ENCODE peak calls at places on chromosomes 5 and 9, in eight cellular contexts. One of them, this sample, is unnamed.

GRCh38 chr9:121434946-121435345 is 64.7 kb downstream of the GGTA1 start:
- DNase-seq in HAP-1: no peak
- DNase-seq in G401: no peak
- DNase-seq in A549: no peak
- DNase-seq in posterior cingulate gyrus: no peak
- DNase-seq in psoas muscle: no peak
- DNase-seq in fibroblast of the aortic adventitia: peak
- DNase-seq in stimulated activated CD8-positive, alpha-beta memory T cell treated with anti-CD3 and anti-CD28 coated beads, Interleukin-4, amount 100 ng/mL, for 24 hours: no peak
- DNase-seq in this sample: no peak

GRCh38 chr9:36847781-36848673 is 186.0 kb downstream of the PAX5 start:
- DNase-seq in A549: no peak
- DNase-seq in HAP-1: no peak
- DNase-seq in fibroblast of the aortic adventitia: no peak
- DNase-seq in stimulated activated CD8-positive, alpha-beta memory T cell treated with anti-CD3 and anti-CD28 coated beads, Interleukin-4, amount 100 ng/mL, for 24 hours: no peak
- DNase-seq in posterior cingulate gyrus: no peak
- DNase-seq in G401: no peak
- DNase-seq in psoas muscle: no peak
- DNase-seq in this sample: no peak

GRCh38 chr5:93572773-93573626 is 8.0 kb downstream of the NR2F1-AS1 start:
- DNase-seq in psoas muscle: no peak
- DNase-seq in G401: no peak
- DNase-seq in fibroblast of the aortic adventitia: peak
- DNase-seq in A549: no peak
- DNase-seq in posterior cingulate gyrus: no peak
- DNase-seq in HAP-1: no peak
- DNase-seq in stimulated activated CD8-positive, alpha-beta memory T cell treated with anti-CD3 and anti-CD28 coated beads, Interleukin-4, amount 100 ng/mL, for 24 hours: no peak
- DNase-seq in this sample: no peak

GRCh38 chr5:169768416-169768815 is 131.3 kb downstream of the DOCK2 start:
- DNase-seq in fibroblast of the aortic adventitia: no peak
- DNase-seq in G401: no peak
- DNase-seq in psoas muscle: no peak
- DNase-seq in posterior cingulate gyrus: no peak
- DNase-seq in stimulated activated CD8-positive, alpha-beta memory T cell treated with anti-CD3 and anti-CD28 coated beads, Interleukin-4, amount 100 ng/mL, for 24 hours: no peak
- DNase-seq in A549: no peak
- DNase-seq in HAP-1: no peak
- DNase-seq in this sample: no peak

GRCh38 chr5:53019320-53019719 is 30.2 kb downstream of the ITGA2 start:
- DNase-seq in A549: peak
- DNase-seq in psoas muscle: no peak
- DNase-seq in HAP-1: no peak
- DNase-seq in fibroblast of the aortic adventitia: peak
- DNase-seq in stimulated activated CD8-positive, alpha-beta memory T cell treated with anti-CD3 and anti-CD28 coated beads, Interleukin-4, amount 100 ng/mL, for 24 hours: no peak
- DNase-seq in posterior cingulate gyrus: no peak
- DNase-seq in G401: no peak
- DNase-seq in this sample: no peak

GRCh38 chr5:151002250-151002649 is 18.1 kb upstream of the GPX3 start:
- DNase-seq in fibroblast of the aortic adventitia: peak
- DNase-seq in posterior cingulate gyrus: no peak
- DNase-seq in HAP-1: peak
- DNase-seq in G401: peak
- DNase-seq in psoas muscle: no peak
- DNase-seq in A549: peak
- DNase-seq in stimulated activated CD8-positive, alpha-beta memory T cell treated with anti-CD3 and anti-CD28 coated beads, Interleukin-4, amount 100 ng/mL, for 24 hours: no peak
- DNase-seq in this sample: no peak

GRCh38 chr9:113669523-113670115 is 206.1 kb downstream of the RGS3 start:
- DNase-seq in A549: no peak
- DNase-seq in stimulated activated CD8-positive, alpha-beta memory T cell treated with anti-CD3 and anti-CD28 coated beads, Interleukin-4, amount 100 ng/mL, for 24 hours: no peak
- DNase-seq in fibroblast of the aortic adventitia: peak
- DNase-seq in G401: no peak
- DNase-seq in HAP-1: no peak
- DNase-seq in psoas muscle: no peak
- DNase-seq in posterior cingulate gyrus: no peak
- DNase-seq in this sample: no peak

GRCh38 chr5:137605377-137605776 is 106.3 kb upstream of the SPOCK1 start:
- DNase-seq in HAP-1: no peak
- DNase-seq in posterior cingulate gyrus: no peak
- DNase-seq in G401: peak
- DNase-seq in stimulated activated CD8-positive, alpha-beta memory T cell treated with anti-CD3 and anti-CD28 coated beads, Interleukin-4, amount 100 ng/mL, for 24 hours: no peak
- DNase-seq in fibroblast of the aortic adventitia: peak
- DNase-seq in A549: no peak
- DNase-seq in psoas muscle: no peak
- DNase-seq in this sample: peak

GRCh38 chr9:134383148-134383547 is 56.9 kb downstream of the RXRA start:
- DNase-seq in A549: no peak
- DNase-seq in psoas muscle: no peak
- DNase-seq in stimulated activated CD8-positive, alpha-beta memory T cell treated with anti-CD3 and anti-CD28 coated beads, Interleukin-4, amount 100 ng/mL, for 24 hours: no peak
- DNase-seq in posterior cingulate gyrus: no peak
- DNase-seq in HAP-1: no peak
- DNase-seq in fibroblast of the aortic adventitia: no peak
- DNase-seq in G401: no peak
- DNase-seq in this sample: no peak

GRCh38 chr9:15961217-15961616 is 408.4 kb downstream of the CCDC171 start:
- DNase-seq in G401: no peak
- DNase-seq in stimulated activated CD8-positive, alpha-beta memory T cell treated with anti-CD3 and anti-CD28 coated beads, Interleukin-4, amount 100 ng/mL, for 24 hours: no peak
- DNase-seq in A549: no peak
- DNase-seq in fibroblast of the aortic adventitia: no peak
- DNase-seq in posterior cingulate gyrus: no peak
- DNase-seq in HAP-1: no peak
- DNase-seq in psoas muscle: no peak
- DNase-seq in this sample: no peak

GRCh38 chr9:83582026-83582425 is 40.9 kb upstream of the IDNK start:
- DNase-seq in psoas muscle: no peak
- DNase-seq in fibroblast of the aortic adventitia: peak
- DNase-seq in stimulated activated CD8-positive, alpha-beta memory T cell treated with anti-CD3 and anti-CD28 coated beads, Interleukin-4, amount 100 ng/mL, for 24 hours: no peak
- DNase-seq in A549: no peak
- DNase-seq in posterior cingulate gyrus: no peak
- DNase-seq in G401: no peak
- DNase-seq in HAP-1: no peak
- DNase-seq in this sample: no peak

GRCh38 chr5:68722357-68722756 is 371.5 kb upstream of the SLC30A5 start:
- DNase-seq in fibroblast of the aortic adventitia: no peak
- DNase-seq in stimulated activated CD8-positive, alpha-beta memory T cell treated with anti-CD3 and anti-CD28 coated beads, Interleukin-4, amount 100 ng/mL, for 24 hours: no peak
- DNase-seq in G401: no peak
- DNase-seq in HAP-1: no peak
- DNase-seq in posterior cingulate gyrus: no peak
- DNase-seq in psoas muscle: no peak
- DNase-seq in A549: no peak
- DNase-seq in this sample: no peak

GRCh38 chr5:62284946-62285891 is 20.8 kb upstream of the KIF2A start:
- DNase-seq in fibroblast of the aortic adventitia: no peak
- DNase-seq in psoas muscle: no peak
- DNase-seq in stimulated activated CD8-positive, alpha-beta memory T cell treated with anti-CD3 and anti-CD28 coated beads, Interleukin-4, amount 100 ng/mL, for 24 hours: peak
- DNase-seq in posterior cingulate gyrus: no peak
- DNase-seq in A549: no peak
- DNase-seq in HAP-1: no peak
- DNase-seq in G401: no peak
- DNase-seq in this sample: no peak

GRCh38 chr9:114737118-114737517 is 55.1 kb upstream of the TEX48 start:
- DNase-seq in posterior cingulate gyrus: no peak
- DNase-seq in fibroblast of the aortic adventitia: no peak
- DNase-seq in psoas muscle: no peak
- DNase-seq in stimulated activated CD8-positive, alpha-beta memory T cell treated with anti-CD3 and anti-CD28 coated beads, Interleukin-4, amount 100 ng/mL, for 24 hours: no peak
- DNase-seq in A549: no peak
- DNase-seq in G401: no peak
- DNase-seq in HAP-1: no peak
- DNase-seq in this sample: no peak

GRCh38 chr5:33075731-33076130 is 364.6 kb downstream of the NPR3 start:
- DNase-seq in stimulated activated CD8-positive, alpha-beta memory T cell treated with anti-CD3 and anti-CD28 coated beads, Interleukin-4, amount 100 ng/mL, for 24 hours: no peak
- DNase-seq in G401: no peak
- DNase-seq in A549: no peak
- DNase-seq in fibroblast of the aortic adventitia: peak
- DNase-seq in posterior cingulate gyrus: no peak
- DNase-seq in psoas muscle: no peak
- DNase-seq in HAP-1: no peak
- DNase-seq in this sample: no peak